ENCODE peak calls at places on chromosomes 12 and 14, in nine cellular contexts. S is heart left ventricle; X is PC-9; O is mesenchymal stem cell; U is HCT116; T is prostate gland; W is CD8-positive, alpha-beta memory T cell; M is transverse colon; D is NT2/D1. R is an unnamed sample.

GRCh38 chr12:6273209-6273928 is 37.1 kb upstream of the PLEKHG6 start:
- DNase-seq in S (no peak), X (peak; percentile 50), O (no peak), U (no peak), T (no peak), W (no peak), M (no peak), D (no peak), R (no peak)

GRCh38 chr14:56817396-56817921 is 7.2 kb upstream of the OTX2 start:
- DNase-seq in S (no peak), X (no peak), O (no peak), U (no peak), T (no peak), W (no peak), M (no peak), D (no peak), R (no peak)

GRCh38 chr14:77094672-77095284 is 3.3 kb upstream of the CIPC start:
- DNase-seq in S (peak; percentile 79), X (peak; percentile 83), O (peak; percentile 86), U (peak; percentile 83), T (peak; percentile 58), W (peak; percentile 82), M (peak; percentile 86), D (no peak), R (no peak)

GRCh38 chr12:119902084-119902509 is 25.0 kb upstream of the CIT start:
- DNase-seq in S (no peak), X (peak; percentile 68), O (peak; percentile 68), U (peak; percentile 69), T (peak; percentile 48), W (peak; percentile 77), M (peak; percentile 68), D (peak; percentile 66), R (peak; percentile 25)

GRCh38 chr12:76543831-76544347 is 15.7 kb downstream of the OSBPL8 start:
- DNase-seq in S (no peak), X (no peak), O (no peak), U (no peak), T (no peak), W (no peak), M (no peak), D (no peak), R (no peak)

GRCh38 chr14:99564256-99564902 is 39.6 kb downstream of the CCDC85C start:
- DNase-seq in S (peak; percentile 63), X (no peak), O (peak; percentile 36), U (no peak), T (peak; percentile 89), W (no peak), M (no peak), D (no peak), R (no peak)

GRCh38 chr14:92735344-92735743 is 13.1 kb downstream of the LGMN start:
- DNase-seq in S (no peak), X (no peak), O (no peak), U (no peak), T (no peak), W (no peak), M (no peak), D (no peak), R (no peak)

GRCh38 chr14:66104486-66104885 is 381.7 kb upstream of the CCDC196 start:
- DNase-seq in S (no peak), X (no peak), O (no peak), U (no peak), T (no peak), W (no peak), M (no peak), D (no peak), R (no peak)

GRCh38 chr12:100484891-100485511 is 11.3 kb downstream of the NR1H4 start:
- DNase-seq in S (no peak), X (no peak), O (no peak), U (no peak), T (no peak), W (no peak), M (no peak), D (no peak), R (no peak)

GRCh38 chr14:21071225-21072041 is 1.3 kb downstream of the ARHGEF40 start:
- DNase-seq in S (peak; percentile 94), X (no peak), O (peak; percentile 96), U (no peak), T (peak; percentile 48), W (peak; percentile 70), M (peak; percentile 85), D (peak; percentile 76), R (peak; percentile 71)

GRCh38 chr12:1592444-1593231 is 1.7 kb downstream of the FBXL14 start:
- DNase-seq in S (peak; percentile 56), X (no peak), O (peak; percentile 80), U (no peak), T (no peak), W (peak; percentile 81), M (peak; percentile 65), D (no peak), R (no peak)

GRCh38 chr14:103890836-103891666 is 37.2 kb upstream of the TDRD9 start:
- DNase-seq in S (peak; percentile 29), X (no peak), O (no peak), U (no peak), T (no peak), W (no peak), M (no peak), D (no peak), R (no peak)

GRCh38 chr14:101473795-101474562 is 87.3 kb upstream of the DIO3 start:
- DNase-seq in S (no peak), X (no peak), O (no peak), U (no peak), T (no peak), W (no peak), M (no peak), D (no peak), R (no peak)

GRCh38 chr14:105305350-105305749 is 4.5 kb upstream of the BRF1 start:
- DNase-seq in S (no peak), X (no peak), O (no peak), U (no peak), T (no peak), W (no peak), M (no peak), D (no peak), R (no peak)

GRCh38 chr12:42145197-42145549 is 499 bp upstream of the GXYLT1 start:
- DNase-seq in S (no peak), X (no peak), O (no peak), U (no peak), T (no peak), W (no peak), M (no peak), D (no peak), R (no peak)

DNA sequence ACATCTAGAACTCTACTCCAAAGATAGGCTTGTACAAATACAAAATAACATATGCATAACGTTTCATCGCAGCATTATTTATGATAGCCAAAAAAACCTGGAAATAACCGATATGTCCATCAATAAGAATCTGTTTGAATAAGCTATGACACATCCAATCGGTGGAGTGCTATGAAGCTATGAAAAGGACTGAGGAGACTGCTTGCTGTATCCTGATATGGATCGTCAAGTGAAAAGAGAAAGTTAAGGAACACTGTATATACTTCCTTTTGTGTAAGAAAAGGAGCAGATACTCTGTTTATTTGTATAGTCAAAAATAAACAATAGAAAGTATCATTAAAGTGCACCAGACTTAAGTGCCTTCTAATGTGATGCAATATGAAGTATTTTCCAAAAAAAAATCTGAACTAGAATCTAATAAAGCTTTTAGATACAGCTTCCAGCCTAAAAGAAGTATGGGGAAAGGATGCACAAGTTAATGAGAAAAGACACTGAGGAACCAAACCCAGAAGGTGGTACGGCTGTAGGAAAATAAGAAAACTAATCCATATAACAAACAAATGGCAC is 646 bp upstream of the KLHDC1 start:
- DNase-seq in S (no peak), X (no peak), O (peak; percentile 55), U (no peak), T (no peak), W (no peak), M (no peak), D (no peak), R (no peak)
- H3K4me3 ChIP-seq in S (peak overlapping the region; percentile 79), X (peak overlapping the region; percentile 73), O (peak overlapping the region; percentile 83), U (peak overlapping the region; percentile 44), T (peak overlapping the region; percentile 70), W (peak overlapping the region; percentile 76), M (peak overlapping the region; percentile 70), D (peak overlapping the region; percentile 75), R (peak overlapping the region; percentile 73)

GRCh38 chr12:113165521-113166450 is 16.3 kb downstream of the CFAP73 start:
- DNase-seq in S (no peak), X (no peak), O (no peak), U (no peak), T (no peak), W (no peak), M (no peak), D (no peak), R (no peak)
- H3K36me3 ChIP-seq in S (peaks cover 95% of the 10 kb centered on the region), X (peaks cover 11% of the 10 kb centered on the region), O (peaks cover 75% of the 10 kb centered on the region), U (peaks cover 24% of the 10 kb centered on the region), T (peaks cover 64% of the 10 kb centered on the region), W (peaks cover 54% of the 10 kb centered on the region), M (peaks cover 42% of the 10 kb centered on the region), D (peaks cover 90% of the 10 kb centered on the region), R (peaks cover 46% of the 10 kb centered on the region)

GRCh38 chr14:96264850-96265249 is 8.8 kb downstream of the BDKRB1 start:
- DNase-seq in S (no peak), X (no peak), O (peak; percentile 47), U (no peak), T (no peak), W (no peak), M (no peak), D (no peak), R (no peak)

GRCh38 chr14:96264200-96264553 is 8.2 kb downstream of the BDKRB1 start:
- DNase-seq in S (no peak), X (no peak), O (no peak), U (no peak), T (no peak), W (no peak), M (no peak), D (no peak), R (no peak)

GRCh38 chr14:96261772-96262485 is 5.9 kb downstream of the BDKRB1 start:
- DNase-seq in S (no peak), X (no peak), O (no peak), U (no peak), T (no peak), W (no peak), M (no peak), D (no peak), R (no peak)

GRCh38 chr14:96265387-96265786 is 9.4 kb downstream of the BDKRB1 start:
- DNase-seq in S (no peak), X (no peak), O (no peak), U (no peak), T (no peak), W (no peak), M (no peak), D (no peak), R (no peak)

GRCh38 chr14:96263347-96264199 is 7.6 kb downstream of the BDKRB1 start:
- DNase-seq in S (no peak), X (peak; percentile 88), O (no peak), U (no peak), T (no peak), W (no peak), M (peak; percentile 44), D (no peak), R (no peak)
- H3K4me3 ChIP-seq in S (no peak overlapping the region), X (no peak overlapping the region), O (no peak overlapping the region), U (no peak overlapping the region), T (no peak overlapping the region), W (no peak overlapping the region), M (no peak overlapping the region), D (no peak overlapping the region), R (no peak overlapping the region)

DNA sequence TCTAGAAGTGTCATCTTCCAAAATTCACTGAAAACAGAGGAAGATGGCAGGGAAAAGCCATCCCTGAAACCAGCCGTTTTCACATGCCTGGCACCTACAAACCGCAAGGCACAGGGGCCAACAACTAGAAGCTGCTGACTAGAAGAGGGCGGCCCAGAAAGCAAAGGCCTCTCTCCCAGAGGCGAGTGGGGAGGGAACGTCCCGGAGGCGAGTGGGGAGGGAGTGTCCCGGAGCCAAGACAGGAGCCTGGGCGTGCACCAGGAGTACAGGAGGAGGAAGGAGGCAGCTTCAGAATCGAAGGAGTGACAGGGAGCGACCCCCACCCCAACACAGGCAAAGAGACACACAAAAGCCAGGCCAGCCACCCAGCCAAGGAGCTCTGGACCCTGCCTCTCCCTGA is 21.0 kb downstream of the ANKLE2 start:
- DNase-seq in S (peak; percentile 48), X (no peak), O (no peak), U (no peak), T (no peak), W (no peak), M (no peak), D (no peak), R (no peak)
- H3K36me3 ChIP-seq in S (peaks cover 99% of the 10 kb centered on the region), X (peaks cover 67% of the 10 kb centered on the region), O (peaks cover 91% of the 10 kb centered on the region), U (peaks cover 66% of the 10 kb centered on the region), T (peaks cover 25% of the 10 kb centered on the region), W (peaks cover 68% of the 10 kb centered on the region), M (peaks cover 66% of the 10 kb centered on the region), D (peaks cover 95% of the 10 kb centered on the region), R (peaks cover 47% of the 10 kb centered on the region)